ENCODE peak calls at places on chromosomes 7 and 10, in nine cellular contexts. P, M, E, C, A, Q, T, J and D are unnamed samples. For H3K4me1 and H3K9me3, the result is how much of the 10 kb centered on the place peaks cover.

GRCh38 chr10:113239569-113239968 is 289.5 kb downstream of the TCF7L2 start:
- DNase-seq in P (no peak), M (no peak), E (no peak), C (no peak), A (no peak), Q (no peak), T (no peak), J (no peak), D (no peak)

GRCh38 chr10:44864042-44864436 is 47.1 kb upstream of the TMEM72 start:
- DNase-seq in P (peak), M (peak), E (peak), C (no peak), A (no peak), Q (peak), T (no peak), J (no peak), D (no peak)

GRCh38 chr10:99845837-99846382 is 63.5 kb downstream of the ABCC2 start:
- DNase-seq in P (peak), M (peak), E (peak), C (peak), A (peak), Q (peak), T (no peak), J (peak), D (peak)

GRCh38 chr7:30155481-30155880 is 20.7 kb downstream of the MTURN start:
- DNase-seq in P (no peak), M (no peak), E (no peak), C (no peak), A (no peak), Q (no peak), T (no peak), J (no peak), D (no peak)

GRCh38 chr7:131027287-131027773 is 293.3 kb upstream of the KLF14 start:
- DNase-seq in P (no peak), M (no peak), E (no peak), C (peak), A (no peak), Q (peak), T (no peak), J (peak), D (no peak)

GRCh38 chr7:6636741-6637543 is at the start of gene ZNF316:
- DNase-seq in P (no peak), M (peak), E (no peak), C (peak), A (no peak), Q (peak), T (no peak), J (peak), D (peak)

GRCh38 chr7:92133737-92134270 is 473 bp downstream of the CYP51A1 start:
- DNase-seq in P (peak), M (peak), E (peak), C (peak), A (peak), Q (no peak), T (peak), J (peak), D (peak)

GRCh38 chr7:22635349-22635748 is 91.7 kb upstream of the IL6 start:
- DNase-seq in P (no peak), M (no peak), E (no peak), C (no peak), A (no peak), Q (no peak), T (no peak), J (no peak), D (no peak)

GRCh38 chr10:33421789-33422188 is 87.3 kb upstream of the NRP1 start:
- DNase-seq in P (no peak), M (peak), E (no peak), C (no peak), A (peak), Q (peak), T (no peak), J (peak), D (no peak)

GRCh38 chr7:140596751-140597424 is 43.7 kb downstream of the DENND2A start:
- DNase-seq in P (no peak), M (peak), E (no peak), C (no peak), A (no peak), Q (no peak), T (no peak), J (no peak), D (no peak)

GRCh38 chr10:13949844-13950542 is 363.2 kb downstream of the PRPF18 start:
- DNase-seq in P (no peak), M (peak), E (no peak), C (no peak), A (no peak), Q (peak), T (no peak), J (no peak), D (no peak)

GRCh38 chr7:21497072-21497471 is 45.8 kb upstream of the DNAH11 start:
- DNase-seq in P (no peak), M (no peak), E (no peak), C (no peak), A (no peak), Q (no peak), T (no peak), J (no peak), D (no peak)

GRCh38 chr7:46191776-46192175 is 270.7 kb upstream of the IGFBP3 start:
- DNase-seq in P (no peak), M (peak), E (no peak), C (no peak), A (no peak), Q (peak), T (no peak), J (no peak), D (no peak)

GRCh38 chr10:29554660-29555059 is 80.1 kb downstream of the SVIL start:
- DNase-seq in P (no peak), M (peak), E (no peak), C (no peak), A (no peak), Q (no peak), T (no peak), J (no peak), D (no peak)

GRCh38 chr7:23450518-23450917 is 19.8 kb downstream of the IGF2BP3 start:
- DNase-seq in P (no peak), M (no peak), E (no peak), C (no peak), A (no peak), Q (no peak), T (no peak), J (no peak), D (no peak)

GRCh38 chr7:127251458-127252379 is 1.0 kb downstream of the GRM8 start:
- DNase-seq in P (peak), M (no peak), E (peak), C (no peak), A (no peak), Q (peak), T (no peak), J (no peak), D (no peak)

GRCh38 chr10:133196221-133196920 is 33.6 kb upstream of the UTF1 start:
- DNase-seq in P (no peak), M (no peak), E (no peak), C (no peak), A (no peak), Q (no peak), T (no peak), J (no peak), D (no peak)

GRCh38 chr10:35056133-35056532 is 34.0 kb downstream of the CUL2 start:
- DNase-seq in P (no peak), M (no peak), E (no peak), C (no peak), A (no peak), Q (no peak), T (no peak), J (no peak), D (no peak)

GRCh38 chr10:114635101-114635500 is 23.0 kb downstream of the ABLIM1 start:
- DNase-seq in P (no peak), M (peak), E (no peak), C (no peak), A (no peak), Q (no peak), T (no peak), J (no peak), D (no peak)

GRCh38 chr7:6139189-6139996 is 108.2 kb downstream of the ANKRD61 start:
- DNase-seq in P (no peak), M (no peak), E (no peak), C (no peak), A (no peak), Q (no peak), T (no peak), J (no peak), D (no peak)

GRCh38 chr10:93468532-93469213 is 13.5 kb downstream of the MYOF start:
- DNase-seq in P (no peak), M (peak), E (no peak), C (no peak), A (no peak), Q (peak), T (no peak), J (no peak), D (no peak)

GRCh38 chr7:131029002-131029401 is 295.0 kb upstream of the KLF14 start:
- DNase-seq in P (no peak), M (no peak), E (no peak), C (no peak), A (no peak), Q (no peak), T (no peak), J (no peak), D (no peak)

GRCh38 chr7:52944916-52945315 is 90.5 kb upstream of the POM121L12 start:
- DNase-seq in P (no peak), M (peak), E (no peak), C (no peak), A (no peak), Q (no peak), T (no peak), J (no peak), D (no peak)

GRCh38 chr10:3807928-3808496 is 23.0 kb upstream of the KLF6 start:
- DNase-seq in P (no peak), M (no peak), E (no peak), C (no peak), A (no peak), Q (no peak), T (no peak), J (no peak), D (no peak)

GRCh38 chr7:84188811-84189405 is 5.7 kb downstream of the SEMA3A start:
- DNase-seq in P (no peak), M (peak), E (no peak), C (no peak), A (no peak), Q (no peak), T (no peak), J (no peak), D (no peak)

DNA sequence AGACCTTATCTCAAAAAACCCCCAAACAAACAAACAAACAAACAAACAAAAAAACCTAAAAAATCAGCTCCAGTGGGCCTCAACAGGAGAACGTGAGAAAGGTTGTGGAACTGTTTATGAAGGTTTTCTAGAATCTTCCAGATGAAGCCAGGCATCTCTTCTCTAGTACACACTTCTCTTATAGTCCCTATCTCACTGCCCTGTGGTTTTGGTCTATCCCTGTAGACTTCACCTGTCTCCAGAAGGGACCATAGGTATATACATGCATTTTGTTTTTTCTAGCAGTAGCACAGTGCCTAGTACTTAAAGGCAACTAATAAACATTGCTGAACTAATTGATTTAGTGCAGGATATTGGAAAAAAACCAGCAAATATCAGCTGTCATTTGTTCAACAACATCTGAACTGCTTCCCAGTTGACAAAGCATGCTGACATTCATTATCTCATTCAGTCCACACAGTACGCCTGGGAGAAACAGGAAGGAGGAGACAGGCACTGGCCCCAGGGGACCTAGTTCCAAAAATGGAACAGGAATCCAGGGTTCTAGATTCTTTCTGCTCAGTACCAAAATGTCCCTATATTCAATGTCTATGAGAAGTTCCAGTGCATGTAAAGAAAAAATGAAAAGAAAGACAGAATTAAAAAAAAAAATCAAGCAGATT is 59.8 kb downstream of the C10orf67 start:
- DNase-seq in P (no peak), M (no peak), E (no peak), C (no peak), A (no peak), Q (no peak), T (no peak), J (no peak), D (no peak)
- H3K27ac ChIP-seq in P (no peak), M (no peak), E (no peak), C (no peak), A (no peak), Q (no peak), T (no peak), J (no peak), D (no peak)

GRCh38 chr10:80503584-80504157 is 34.0 kb upstream of the SH2D4B start:
- DNase-seq in P (no peak), M (no peak), E (no peak), C (no peak), A (no peak), Q (no peak), T (no peak), J (no peak), D (no peak)
- H3K4me1 ChIP-seq in P (under half), M (under half), E (under half), C (half or more), A (half or more), Q (half or more), T (under half), J (under half), D (half or more)

GRCh38 chr7:57204411-57204811 is 72.2 kb upstream of the ZNF479 start:
- DNase-seq in P (no peak), M (no peak), E (no peak), C (no peak), A (no peak), Q (no peak), T (no peak), J (no peak), D (no peak)
- H3K9me3 ChIP-seq in P (under half), M (under half), E (half or more), C (half or more), A (under half), Q (half or more), T (half or more), J (under half), D (half or more)

DNA sequence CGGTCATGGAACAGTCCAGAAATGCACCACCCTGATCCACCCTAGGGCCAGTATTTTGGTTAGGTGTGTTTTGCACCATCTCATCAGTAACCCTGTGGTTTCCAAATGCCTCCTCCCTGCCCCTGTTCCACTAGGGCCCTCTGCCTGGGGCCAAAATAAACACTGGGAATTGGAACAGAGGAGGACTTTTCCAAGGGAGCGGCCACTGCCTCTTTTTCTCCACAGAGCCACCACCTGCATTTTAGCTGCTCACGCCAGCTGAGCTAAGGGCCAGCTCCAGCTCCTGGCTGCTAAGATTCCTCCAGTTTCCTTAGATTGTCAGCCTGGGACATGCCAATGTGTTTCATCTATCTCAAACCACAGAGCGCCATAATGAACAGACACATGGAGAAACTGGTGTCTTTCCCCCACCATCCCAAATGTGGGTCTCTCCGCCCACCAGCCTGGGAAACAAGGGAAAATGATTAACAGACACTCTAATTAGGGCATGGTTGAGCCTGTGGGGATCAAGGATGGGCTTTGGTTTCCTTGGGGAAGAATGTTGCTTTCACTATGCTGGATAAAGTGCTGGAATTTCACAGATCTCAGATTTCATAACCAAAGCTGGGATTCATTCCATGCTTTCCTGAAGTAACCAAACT is 52.2 kb downstream of the ASB13 start:
- DNase-seq in P (no peak), M (peak), E (no peak), C (no peak), A (no peak), Q (no peak), T (no peak), J (no peak), D (no peak)
- H3K27ac ChIP-seq in P (peak), M (peak), E (no peak), C (peak), A (peak), Q (peak), T (no peak), J (peak), D (peak)

DNA sequence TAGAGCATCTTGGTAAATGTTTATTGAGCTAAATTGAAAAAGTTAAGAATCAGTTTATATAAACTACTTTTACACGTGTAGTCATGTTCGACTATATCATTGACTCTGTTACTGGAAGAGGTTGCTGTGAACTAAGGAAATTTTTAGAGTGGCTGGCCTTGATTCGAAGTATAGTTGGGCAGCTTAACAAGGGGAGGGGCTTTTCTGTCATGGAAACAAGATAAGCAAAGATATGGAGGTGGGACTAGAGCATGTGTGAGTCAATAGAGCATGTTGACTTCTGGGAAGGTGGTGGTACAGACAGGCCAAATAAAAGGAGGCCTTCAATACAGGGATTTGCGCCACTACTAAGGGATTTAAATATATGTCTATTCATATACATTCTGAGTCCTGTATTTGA is 7.6 kb downstream of the ATP5F1C start:
- DNase-seq in P (no peak), M (no peak), E (no peak), C (no peak), A (no peak), Q (no peak), T (no peak), J (no peak), D (no peak)
- H3K4me1 ChIP-seq in P (under half), M (under half), E (under half), C (half or more), A (under half), Q (under half), T (under half), J (under half), D (under half)

DNA sequence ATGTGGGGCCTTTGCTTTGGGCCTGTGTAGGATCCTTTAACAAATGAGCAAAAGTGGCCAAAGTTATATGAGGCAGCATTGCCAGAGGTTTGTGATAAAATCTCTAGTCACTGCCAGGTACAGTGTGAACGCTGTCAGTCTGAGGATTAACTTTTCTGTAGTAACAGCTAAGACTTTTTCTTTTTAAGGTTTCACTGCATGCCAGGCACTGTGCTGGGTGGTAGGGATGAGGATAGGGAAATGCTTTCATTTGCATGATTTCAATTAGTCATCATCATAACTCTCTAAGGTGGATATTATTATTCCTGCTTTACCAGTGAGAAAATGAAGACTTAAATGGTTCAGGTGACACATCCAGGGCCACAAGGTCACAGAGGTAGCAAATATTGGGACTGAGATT is 79.7 kb upstream of the BMPER start:
- DNase-seq in P (no peak), M (no peak), E (no peak), C (no peak), A (no peak), Q (no peak), T (no peak), J (no peak), D (no peak)
- H3K9me3 ChIP-seq in P (under half), M (under half), E (under half), C (under half), A (under half), Q (under half), T (under half), J (under half), D (under half)

DNA sequence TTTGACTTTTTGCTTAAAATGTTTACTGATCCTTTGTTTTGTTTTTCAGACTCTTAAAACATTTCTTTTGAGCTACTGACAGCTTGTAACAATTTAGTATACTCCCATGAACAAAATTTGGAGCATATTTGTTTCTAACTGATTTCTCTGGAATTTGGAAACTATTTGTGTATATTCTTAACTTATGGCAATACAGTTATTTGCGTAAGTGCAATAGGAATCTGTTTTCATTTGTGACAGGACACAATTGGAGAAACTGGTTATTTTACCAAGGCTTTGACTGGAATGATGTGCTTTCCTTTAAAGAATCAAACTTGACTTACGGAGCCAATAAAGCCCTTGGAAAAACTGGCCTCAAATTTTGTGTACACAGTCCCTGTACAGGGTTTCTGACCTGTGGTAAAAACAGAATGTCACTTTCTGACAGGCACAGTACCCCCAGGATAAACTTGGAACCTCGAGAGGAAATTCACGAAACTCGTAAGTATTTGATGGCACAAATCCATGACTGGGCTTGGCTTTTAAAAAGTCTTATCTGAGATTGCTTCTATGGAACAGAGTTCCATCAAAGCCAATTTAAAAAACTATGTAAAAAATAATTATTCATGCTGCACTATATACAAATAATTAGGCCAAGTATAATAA is 70.5 kb downstream of the ST8SIA6 start:
- DNase-seq in P (no peak), M (no peak), E (no peak), C (no peak), A (no peak), Q (no peak), T (no peak), J (no peak), D (no peak)
- H3K27ac ChIP-seq in P (no peak), M (no peak), E (no peak), C (peak), A (peak), Q (no peak), T (no peak), J (no peak), D (no peak)

GRCh38 chr10:103783686-103784085 is 71.7 kb downstream of the SH3PXD2A start:
- DNase-seq in P (no peak), M (no peak), E (no peak), C (no peak), A (no peak), Q (no peak), T (no peak), J (no peak), D (no peak)

GRCh38 chr10:103776878-103777591 is 78.3 kb downstream of the SH3PXD2A start:
- DNase-seq in P (no peak), M (no peak), E (no peak), C (peak), A (peak), Q (peak), T (no peak), J (no peak), D (no peak)

GRCh38 chr10:103781329-103782061 is 73.9 kb downstream of the SH3PXD2A start:
- DNase-seq in P (no peak), M (peak), E (no peak), C (no peak), A (no peak), Q (peak), T (no peak), J (no peak), D (no peak)

GRCh38 chr10:103778358-103779139 is 76.8 kb downstream of the SH3PXD2A start:
- DNase-seq in P (no peak), M (no peak), E (no peak), C (no peak), A (no peak), Q (no peak), T (no peak), J (no peak), D (no peak)

GRCh38 chr10:103780242-103781149 is 74.9 kb downstream of the SH3PXD2A start:
- DNase-seq in P (no peak), M (no peak), E (no peak), C (no peak), A (no peak), Q (peak), T (no peak), J (no peak), D (no peak)
- H3K4me1 ChIP-seq in P (under half), M (under half), E (under half), C (half or more), A (under half), Q (half or more), T (under half), J (under half), D (under half)